ENCODE peak calls at places on chromosomes 4 and X, in five cellular contexts. Z is DND-41, Q is HCT116, J is IMR-90, Y is H1. P is an unnamed sample. For H3K4me1, the result is how much of the 10 kb centered on the place peaks cover.

GRCh38 chrX:103839404-103839803 is 7.3 kb upstream of the RAB9B start:
- DNase-seq in Z (no peak), Q (no peak), J (no peak), Y (no peak), P (no peak)

GRCh38 chrX:44874481-44875184 is 1.6 kb downstream of the KDM6A start:
- DNase-seq in Z (peak), Q (no peak), J (peak), Y (no peak), P (no peak)

GRCh38 chrX:48883729-48884128 is 13.8 kb downstream of the TIMM17B start:
- DNase-seq in Z (no peak), Q (no peak), J (no peak), Y (no peak), P (peak)

GRCh38 chr4:185534850-185535761 is at the start of gene PDLIM3:
- DNase-seq in Z (no peak), Q (peak), J (peak), Y (no peak), P (peak)

GRCh38 chr4:73311428-73311827 is 52.8 kb upstream of the ANKRD17 start:
- DNase-seq in Z (no peak), Q (peak), J (peak), Y (no peak), P (no peak)

GRCh38 chr4:73944061-73944875 is 37.6 kb downstream of the PF4 start:
- DNase-seq in Z (no peak), Q (no peak), J (no peak), Y (no peak), P (peak)

GRCh38 chr4:118760493-118760892 is 75.3 kb downstream of the METTL14 start:
- DNase-seq in Z (no peak), Q (no peak), J (no peak), Y (no peak), P (no peak)

GRCh38 chrX:144896323-144896722 is 351.0 kb upstream of the SPANXN1 start:
- DNase-seq in Z (no peak), Q (no peak), J (no peak), Y (no peak), P (no peak)

GRCh38 chr4:40672528-40673522 is 43.2 kb upstream of the RBM47 start:
- DNase-seq in Z (peak), Q (peak), J (peak), Y (peak), P (no peak)

GRCh38 chr4:87270825-87271224 is 50.4 kb upstream of the KLHL8 start:
- DNase-seq in Z (no peak), Q (no peak), J (no peak), Y (no peak), P (no peak)

GRCh38 chrX:47217121-47217851 is 1.2 kb upstream of the CDK16 start:
- DNase-seq in Z (no peak), Q (no peak), J (peak), Y (no peak), P (peak)

GRCh38 chrX:120262781-120263719 is 12.4 kb downstream of the ZBTB33 start:
- DNase-seq in Z (no peak), Q (no peak), J (no peak), Y (no peak), P (no peak)

GRCh38 chrX:119885554-119886428 is 9.9 kb upstream of the AKAP14 start:
- DNase-seq in Z (peak), Q (no peak), J (peak), Y (no peak), P (no peak)

GRCh38 chrX:38548508-38548907 is 12.8 kb upstream of the TSPAN7 start:
- DNase-seq in Z (no peak), Q (no peak), J (no peak), Y (no peak), P (no peak)

GRCh38 chrX:7689791-7690412 is 153.1 kb upstream of the VCX start:
- DNase-seq in Z (no peak), Q (no peak), J (no peak), Y (no peak), P (no peak)

GRCh38 chr4:68250151-68250930 is 4.8 kb upstream of the TMPRSS11B start:
- DNase-seq in Z (no peak), Q (no peak), J (no peak), Y (no peak), P (no peak)

GRCh38 chr4:17817027-17817426 is 6.2 kb downstream of the NCAPG start:
- DNase-seq in Z (no peak), Q (peak), J (peak), Y (no peak), P (no peak)

GRCh38 chr4:177190995-177191568 is 118.6 kb upstream of the NEIL3 start:
- DNase-seq in Z (no peak), Q (no peak), J (peak), Y (no peak), P (no peak)

GRCh38 chrX:123450217-123450616 is 266.1 kb downstream of the GRIA3 start:
- DNase-seq in Z (no peak), Q (no peak), J (peak), Y (no peak), P (no peak)

GRCh38 chr4:168524006-168524405 is 27.2 kb downstream of the PALLD start:
- DNase-seq in Z (no peak), Q (no peak), J (peak), Y (no peak), P (no peak)

GRCh38 chrX:136616987-136617685 is 30.8 kb upstream of the CD40LG start:
- DNase-seq in Z (peak), Q (no peak), J (no peak), Y (no peak), P (no peak)

GRCh38 chrX:9393571-9393970 is 71.3 kb upstream of the TBL1X start:
- DNase-seq in Z (no peak), Q (no peak), J (no peak), Y (no peak), P (no peak)

GRCh38 chr4:176964116-176964691 is 171.5 kb upstream of the VEGFC start:
- DNase-seq in Z (peak), Q (peak), J (no peak), Y (no peak), P (no peak)

GRCh38 chrX:39645059-39645895 is 452.5 kb downstream of the BCOR start:
- DNase-seq in Z (no peak), Q (no peak), J (peak), Y (no peak), P (peak)

GRCh38 chrX:17535229-17535628 is 160.2 kb downstream of the NHS start:
- DNase-seq in Z (peak), Q (peak), J (peak), Y (no peak), P (no peak)

GRCh38 chrX:53186363-53186762 is 38.6 kb downstream of the KDM5C start:
- DNase-seq in Z (no peak), Q (no peak), J (peak), Y (no peak), P (no peak)

DNA sequence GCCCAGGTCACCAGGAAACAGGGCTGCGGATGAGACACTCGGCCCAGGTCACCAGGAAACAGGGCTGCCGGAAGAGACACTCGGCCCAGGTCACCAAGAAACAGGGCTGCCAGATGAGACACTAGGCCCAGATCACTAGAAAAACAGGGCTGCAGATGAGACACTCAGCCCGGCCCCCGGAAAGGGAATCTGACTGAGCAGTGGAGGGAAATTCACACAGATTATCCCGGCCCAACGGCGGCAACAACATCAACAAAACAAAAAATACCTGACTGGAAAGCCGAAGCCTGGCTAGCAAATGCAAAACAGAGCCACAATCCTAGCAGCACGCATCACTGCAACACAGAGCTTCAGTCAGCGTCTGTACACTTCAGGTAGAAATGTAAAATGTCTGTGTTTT is 20.7 kb downstream of the AFAP1 start:
- DNase-seq in Z (no peak), Q (no peak), J (no peak), Y (no peak), P (no peak)
- H3K9ac ChIP-seq in Z (no peak), Q (no peak), J (no peak), Y (no peak), P (no peak)

GRCh38 chr4:121050251-121050650 is 22.1 kb downstream of the NDNF start:
- DNase-seq in Z (no peak), Q (no peak), J (no peak), Y (no peak), P (no peak)
- TF ChIP-seq CTCF in Z (peak), Q (peak), J (peak), Y (no peak), P (no peak)

GRCh38 chr4:76024007-76024406 is 710 bp upstream of the CXCL10 start:
- DNase-seq in Z (no peak), Q (no peak), J (no peak), Y (no peak), P (no peak)

GRCh38 chr4:76017056-76017686 is 6.1 kb downstream of the CXCL10 start:
- DNase-seq in Z (no peak), Q (no peak), J (no peak), Y (no peak), P (no peak)

GRCh38 chr4:76016383-76016782 is 6.9 kb downstream of the CXCL10 start:
- DNase-seq in Z (no peak), Q (no peak), J (no peak), Y (no peak), P (no peak)

GRCh38 chr4:76023381-76023780 is at the start of gene CXCL10:
- DNase-seq in Z (no peak), Q (no peak), J (peak), Y (no peak), P (no peak)

DNA sequence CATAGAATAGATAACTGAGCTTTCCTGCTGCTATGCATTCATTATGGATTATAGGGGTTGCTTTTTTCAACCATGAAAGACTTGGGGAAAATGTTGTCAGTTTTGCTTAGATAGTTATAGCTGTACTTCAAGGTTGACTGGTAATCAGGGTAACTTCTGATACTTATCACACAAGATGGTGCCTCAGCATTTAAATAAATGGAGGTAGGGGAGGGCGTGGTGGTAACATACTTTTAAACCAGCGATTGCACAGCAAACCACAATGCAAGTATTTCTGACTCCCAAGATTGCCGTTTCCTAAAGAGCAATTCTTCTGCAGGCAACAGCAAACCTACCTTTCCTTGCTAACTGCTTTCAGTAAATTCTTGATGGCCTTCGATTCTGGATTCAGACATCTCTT is 1.3 kb downstream of the CXCL10 start:
- DNase-seq in Z (no peak), Q (no peak), J (no peak), Y (no peak), P (no peak)
- H3K4me1 ChIP-seq in Z (under half), Q (under half), J (under half), Y (under half), P (under half)

GRCh38 chr4:180057891-180058643 is 2185.1 kb upstream of the TENM3 start:
- DNase-seq in Z (no peak), Q (no peak), J (no peak), Y (no peak), P (peak)
- H3K9ac ChIP-seq in Z (no peak), Q (no peak), J (no peak), Y (no peak), P (no peak)

P was measured in kidney.